ENCODE peak calls at places on chromosomes 6 and 20, in nine cellular contexts. One of them, this sample, is unnamed.

GRCh38 chr6:45430590-45431202 is 53.0 kb upstream of the SUPT3H start:
- DNase-seq in suprapubic skin: no peak
- DNase-seq in stomach: no peak
- DNase-seq in ovary: no peak
- DNase-seq in Peyer's patch: no peak
- DNase-seq in breast epithelium: no peak
- DNase-seq in tibial nerve: no peak
- DNase-seq in heart left ventricle: no peak
- DNase-seq in uterus: no peak
- DNase-seq in this sample: no peak

GRCh38 chr6:2851727-2852513 is 10.3 kb upstream of the SERPINB1 start:
- DNase-seq in uterus: no peak
- DNase-seq in breast epithelium: no peak
- DNase-seq in tibial nerve: no peak
- DNase-seq in Peyer's patch: peak
- DNase-seq in ovary: no peak
- DNase-seq in stomach: no peak
- DNase-seq in heart left ventricle: no peak
- DNase-seq in suprapubic skin: no peak
- DNase-seq in this sample: no peak

GRCh38 chr20:31919756-31920155 is 32.1 kb downstream of the PDRG1 start:
- DNase-seq in heart left ventricle: no peak
- DNase-seq in Peyer's patch: no peak
- DNase-seq in ovary: no peak
- DNase-seq in stomach: no peak
- DNase-seq in breast epithelium: no peak
- DNase-seq in uterus: no peak
- DNase-seq in suprapubic skin: no peak
- DNase-seq in tibial nerve: no peak
- DNase-seq in this sample: no peak

GRCh38 chr20:57980526-57980925 is 247.9 kb downstream of the ANKRD60 start:
- DNase-seq in tibial nerve: no peak
- DNase-seq in ovary: no peak
- DNase-seq in suprapubic skin: no peak
- DNase-seq in stomach: no peak
- DNase-seq in heart left ventricle: no peak
- DNase-seq in breast epithelium: no peak
- DNase-seq in Peyer's patch: no peak
- DNase-seq in uterus: no peak
- DNase-seq in this sample: no peak

GRCh38 chr6:14211596-14211961 is 94.0 kb downstream of the CD83 start:
- DNase-seq in ovary: peak
- DNase-seq in stomach: peak
- DNase-seq in Peyer's patch: no peak
- DNase-seq in suprapubic skin: peak
- DNase-seq in heart left ventricle: peak
- DNase-seq in uterus: peak
- DNase-seq in breast epithelium: no peak
- DNase-seq in tibial nerve: no peak
- DNase-seq in this sample: peak

GRCh38 chr6:167736486-167737204 is 90.1 kb upstream of the AFDN start:
- DNase-seq in stomach: peak
- DNase-seq in suprapubic skin: no peak
- DNase-seq in heart left ventricle: no peak
- DNase-seq in tibial nerve: no peak
- DNase-seq in uterus: no peak
- DNase-seq in breast epithelium: no peak
- DNase-seq in Peyer's patch: no peak
- DNase-seq in ovary: no peak
- DNase-seq in this sample: no peak

GRCh38 chr20:53739799-53740785 is 146.5 kb upstream of the ZNF217 start:
- DNase-seq in uterus: no peak
- DNase-seq in breast epithelium: no peak
- DNase-seq in ovary: no peak
- DNase-seq in tibial nerve: no peak
- DNase-seq in suprapubic skin: no peak
- DNase-seq in heart left ventricle: no peak
- DNase-seq in stomach: no peak
- DNase-seq in Peyer's patch: no peak
- DNase-seq in this sample: no peak

GRCh38 chr6:170345662-170346061 is 39.1 kb downstream of the FAM120B start:
- DNase-seq in heart left ventricle: no peak
- DNase-seq in uterus: no peak
- DNase-seq in Peyer's patch: no peak
- DNase-seq in tibial nerve: no peak
- DNase-seq in breast epithelium: no peak
- DNase-seq in ovary: no peak
- DNase-seq in suprapubic skin: no peak
- DNase-seq in stomach: no peak
- DNase-seq in this sample: no peak

GRCh38 chr6:168314029-168314420 is 5.6 kb downstream of the DACT2 start:
- DNase-seq in breast epithelium: no peak
- DNase-seq in uterus: no peak
- DNase-seq in tibial nerve: no peak
- DNase-seq in heart left ventricle: no peak
- DNase-seq in suprapubic skin: no peak
- DNase-seq in ovary: no peak
- DNase-seq in Peyer's patch: no peak
- DNase-seq in stomach: no peak
- DNase-seq in this sample: no peak

GRCh38 chr6:11952291-11952690 is 59.8 kb upstream of the HIVEP1 start:
- DNase-seq in ovary: no peak
- DNase-seq in suprapubic skin: no peak
- DNase-seq in heart left ventricle: no peak
- DNase-seq in tibial nerve: no peak
- DNase-seq in breast epithelium: no peak
- DNase-seq in stomach: no peak
- DNase-seq in uterus: no peak
- DNase-seq in Peyer's patch: no peak
- DNase-seq in this sample: no peak

GRCh38 chr6:75081920-75082319 is 123.9 kb downstream of the COL12A1 start:
- DNase-seq in uterus: no peak
- DNase-seq in breast epithelium: no peak
- DNase-seq in suprapubic skin: no peak
- DNase-seq in ovary: no peak
- DNase-seq in stomach: no peak
- DNase-seq in heart left ventricle: no peak
- DNase-seq in tibial nerve: no peak
- DNase-seq in Peyer's patch: no peak
- DNase-seq in this sample: no peak

GRCh38 chr6:21595265-21595950 is 1.9 kb downstream of the SOX4 start:
- DNase-seq in ovary: peak
- DNase-seq in Peyer's patch: peak
- DNase-seq in uterus: peak
- DNase-seq in stomach: peak
- DNase-seq in breast epithelium: peak
- DNase-seq in heart left ventricle: peak
- DNase-seq in suprapubic skin: no peak
- DNase-seq in tibial nerve: peak
- DNase-seq in this sample: peak

GRCh38 chr6:137657351-137657911 is 163.2 kb upstream of the OLIG3 start:
- DNase-seq in breast epithelium: no peak
- DNase-seq in uterus: no peak
- DNase-seq in Peyer's patch: no peak
- DNase-seq in ovary: no peak
- DNase-seq in heart left ventricle: no peak
- DNase-seq in stomach: no peak
- DNase-seq in tibial nerve: no peak
- DNase-seq in suprapubic skin: no peak
- DNase-seq in this sample: no peak

GRCh38 chr6:144888621-144889020 is 603.5 kb downstream of the UTRN start:
- DNase-seq in Peyer's patch: no peak
- DNase-seq in stomach: no peak
- DNase-seq in tibial nerve: no peak
- DNase-seq in heart left ventricle: no peak
- DNase-seq in breast epithelium: no peak
- DNase-seq in ovary: no peak
- DNase-seq in suprapubic skin: no peak
- DNase-seq in uterus: no peak
- DNase-seq in this sample: no peak

GRCh38 chr6:84764332-84765049 is at the start of gene TBX18:
- DNase-seq in Peyer's patch: peak
- DNase-seq in tibial nerve: peak
- DNase-seq in ovary: peak
- DNase-seq in heart left ventricle: peak
- DNase-seq in stomach: peak
- DNase-seq in breast epithelium: peak
- DNase-seq in suprapubic skin: peak
- DNase-seq in uterus: peak
- DNase-seq in this sample: peak
- TF ChIP-seq POLR2A in Peyer's patch: no peak
- TF ChIP-seq POLR2A in tibial nerve: peak
- TF ChIP-seq POLR2A in ovary: peak
- TF ChIP-seq POLR2A in heart left ventricle: no peak
- TF ChIP-seq POLR2A in stomach: no peak
- TF ChIP-seq POLR2A in breast epithelium: peak
- TF ChIP-seq POLR2A in suprapubic skin: no peak
- TF ChIP-seq POLR2A in uterus: peak
- TF ChIP-seq POLR2A in this sample: no peak

GRCh38 chr20:23669866-23670265 is 19.0 kb downstream of the CST4 start:
- DNase-seq in breast epithelium: no peak
- DNase-seq in heart left ventricle: no peak
- DNase-seq in stomach: no peak
- DNase-seq in uterus: no peak
- DNase-seq in ovary: no peak
- DNase-seq in tibial nerve: no peak
- DNase-seq in suprapubic skin: no peak
- DNase-seq in Peyer's patch: no peak
- DNase-seq in this sample: no peak
- H3K4me3 ChIP-seq in breast epithelium: no peak
- H3K4me3 ChIP-seq in heart left ventricle: no peak
- H3K4me3 ChIP-seq in stomach: no peak
- H3K4me3 ChIP-seq in uterus: no peak
- H3K4me3 ChIP-seq in ovary: no peak
- H3K4me3 ChIP-seq in tibial nerve: no peak
- H3K4me3 ChIP-seq in suprapubic skin: no peak
- H3K4me3 ChIP-seq in Peyer's patch: no peak
- H3K4me3 ChIP-seq in this sample: no peak

GRCh38 chr6:143514996-143515760 is 3.7 kb upstream of the FUCA2 start:
- DNase-seq in ovary: peak
- DNase-seq in uterus: no peak
- DNase-seq in stomach: peak
- DNase-seq in tibial nerve: no peak
- DNase-seq in breast epithelium: no peak
- DNase-seq in suprapubic skin: no peak
- DNase-seq in Peyer's patch: no peak
- DNase-seq in heart left ventricle: peak
- DNase-seq in this sample: no peak

GRCh38 chr6:143515766-143516355 is 4.3 kb upstream of the FUCA2 start:
- DNase-seq in uterus: no peak
- DNase-seq in tibial nerve: no peak
- DNase-seq in Peyer's patch: no peak
- DNase-seq in stomach: no peak
- DNase-seq in heart left ventricle: no peak
- DNase-seq in suprapubic skin: no peak
- DNase-seq in breast epithelium: no peak
- DNase-seq in ovary: no peak
- DNase-seq in this sample: no peak

GRCh38 chr6:143507358-143508145 is 4.0 kb downstream of the FUCA2 start:
- DNase-seq in breast epithelium: no peak
- DNase-seq in Peyer's patch: no peak
- DNase-seq in suprapubic skin: no peak
- DNase-seq in uterus: no peak
- DNase-seq in stomach: no peak
- DNase-seq in heart left ventricle: no peak
- DNase-seq in tibial nerve: no peak
- DNase-seq in ovary: no peak
- DNase-seq in this sample: no peak

GRCh38 chr6:143513410-143513809 is 1.9 kb upstream of the FUCA2 start:
- DNase-seq in breast epithelium: no peak
- DNase-seq in suprapubic skin: no peak
- DNase-seq in ovary: no peak
- DNase-seq in tibial nerve: no peak
- DNase-seq in Peyer's patch: peak
- DNase-seq in heart left ventricle: no peak
- DNase-seq in stomach: peak
- DNase-seq in uterus: no peak
- DNase-seq in this sample: no peak

DNA sequence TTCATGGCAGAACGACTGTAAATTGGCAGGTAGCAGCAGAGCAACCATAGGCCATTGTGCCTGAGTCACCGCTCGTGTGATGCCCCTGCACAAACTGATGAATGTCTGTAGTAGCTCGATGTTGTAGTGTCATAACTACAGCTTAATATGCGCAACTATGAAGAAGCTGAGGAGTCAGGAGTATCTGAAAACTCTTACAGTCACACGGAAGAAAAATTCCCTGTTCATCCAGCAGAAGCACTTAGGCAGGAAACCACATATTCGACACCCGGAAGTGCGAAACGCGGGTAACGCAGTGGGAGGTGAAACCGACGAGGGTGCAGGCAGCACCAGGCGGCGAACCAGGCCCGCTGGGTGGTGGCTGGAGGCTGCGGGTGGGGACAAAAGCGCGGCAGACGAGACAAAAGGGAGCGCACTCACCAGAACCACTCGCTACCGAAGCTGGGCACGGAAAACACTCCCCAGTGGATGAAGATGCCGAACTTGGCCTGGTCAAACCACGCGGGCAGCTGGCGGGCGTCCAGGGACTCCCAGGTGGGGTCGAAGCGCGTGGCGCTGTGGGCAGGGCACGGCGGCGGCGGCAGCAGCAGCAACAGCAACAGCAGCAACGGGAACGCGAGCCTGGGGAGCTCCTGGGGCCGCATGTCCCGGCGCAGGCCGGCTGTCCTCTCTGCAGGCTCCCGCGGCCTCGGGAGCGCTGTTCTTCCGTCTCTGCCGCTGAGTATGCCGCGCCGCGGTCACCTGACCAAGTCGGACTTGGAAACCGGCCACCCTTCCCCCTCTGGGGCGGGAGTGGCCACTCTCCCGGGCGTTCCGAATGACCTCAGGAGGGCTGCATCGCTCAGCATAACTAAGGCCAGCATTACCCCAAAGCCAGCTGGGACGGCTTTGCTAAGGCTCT is at the start of gene FUCA2:
- DNase-seq in uterus: peak
- DNase-seq in Peyer's patch: peak
- DNase-seq in breast epithelium: peak
- DNase-seq in tibial nerve: peak
- DNase-seq in heart left ventricle: peak
- DNase-seq in stomach: peak
- DNase-seq in suprapubic skin: peak
- DNase-seq in ovary: peak
- DNase-seq in this sample: peak
- TF ChIP-seq CTCF in uterus: no peak
- TF ChIP-seq CTCF in Peyer's patch: no peak
- TF ChIP-seq CTCF in breast epithelium: no peak
- TF ChIP-seq CTCF in tibial nerve: no peak
- TF ChIP-seq CTCF in heart left ventricle: no peak
- TF ChIP-seq CTCF in stomach: no peak
- TF ChIP-seq CTCF in suprapubic skin: no peak
- TF ChIP-seq CTCF in ovary: no peak
- TF ChIP-seq CTCF in this sample: no peak

DNA sequence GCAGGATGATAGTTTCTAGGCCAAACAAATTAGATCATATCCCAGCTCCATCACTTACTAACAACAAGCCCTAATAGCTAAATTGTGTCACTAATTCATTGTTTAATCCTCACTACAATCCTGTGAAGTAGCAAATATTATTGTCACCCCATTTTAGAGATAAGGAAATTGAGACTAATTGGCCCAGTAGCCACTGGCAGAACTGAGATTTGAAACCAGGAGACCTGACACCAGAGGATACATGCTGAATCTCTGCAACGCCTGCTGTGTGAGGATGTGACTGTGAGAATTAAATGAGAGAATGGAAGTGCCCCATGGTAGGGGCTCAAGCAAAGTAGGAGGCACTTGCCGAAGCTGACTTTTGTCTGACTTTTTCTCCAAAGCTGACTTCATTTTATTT is 124.3 kb upstream of the CITED2 start:
- DNase-seq in breast epithelium: no peak
- DNase-seq in heart left ventricle: no peak
- DNase-seq in ovary: no peak
- DNase-seq in uterus: no peak
- DNase-seq in stomach: no peak
- DNase-seq in tibial nerve: no peak
- DNase-seq in Peyer's patch: no peak
- DNase-seq in suprapubic skin: no peak
- DNase-seq in this sample: no peak
- TF ChIP-seq POLR2A in breast epithelium: no peak
- TF ChIP-seq POLR2A in heart left ventricle: no peak
- TF ChIP-seq POLR2A in ovary: no peak
- TF ChIP-seq POLR2A in uterus: no peak
- TF ChIP-seq POLR2A in stomach: no peak
- TF ChIP-seq POLR2A in tibial nerve: no peak
- TF ChIP-seq POLR2A in Peyer's patch: no peak
- TF ChIP-seq POLR2A in suprapubic skin: no peak
- TF ChIP-seq POLR2A in this sample: no peak